ENCODE peak calls at places on chromosomes 16 and 17, in seven cellular contexts. R is Peyer's patch, Z is HCT116, X is esophagus muscularis mucosa, J is endothelial cell, G is fibroblast of lung, W is dorsolateral prefrontal cortex. N is an unnamed sample.

GRCh38 chr17:37489197-37490001 is at the start of gene DUSP14:
- DNase-seq in R (peak), Z (peak), X (no peak), J (peak), G (peak), W (peak), N (peak)

GRCh38 chr17:57975044-57975443 is 13.0 kb downstream of the VEZF1 start:
- DNase-seq in R (no peak), Z (no peak), X (no peak), J (no peak), G (peak), W (no peak), N (no peak)

GRCh38 chr16:66512589-66513404 is 37.1 kb downstream of the TK2 start:
- DNase-seq in R (peak), Z (no peak), X (no peak), J (no peak), G (peak), W (no peak), N (no peak)

GRCh38 chr17:39635614-39636176 is 1.2 kb upstream of the STARD3 start:
- DNase-seq in R (no peak), Z (no peak), X (no peak), J (no peak), G (no peak), W (no peak), N (no peak)

GRCh38 chr16:85640254-85640558 is 27.1 kb downstream of the GSE1 start:
- DNase-seq in R (no peak), Z (no peak), X (no peak), J (no peak), G (no peak), W (no peak), N (no peak)

GRCh38 chr16:57061084-57061905 is 31.1 kb upstream of the CPNE2 start:
- DNase-seq in R (no peak), Z (no peak), X (no peak), J (no peak), G (peak), W (no peak), N (no peak)

GRCh38 chr16:66520406-66521194 is 29.3 kb downstream of the TK2 start:
- DNase-seq in R (peak), Z (no peak), X (no peak), J (no peak), G (no peak), W (no peak), N (no peak)

GRCh38 chr17:80941171-80941570 is 50.5 kb upstream of the CHMP6 start:
- DNase-seq in R (no peak), Z (no peak), X (no peak), J (no peak), G (no peak), W (no peak), N (no peak)

GRCh38 chr17:65017375-65017774 is 39.2 kb downstream of the GNA13 start:
- DNase-seq in R (no peak), Z (no peak), X (no peak), J (no peak), G (peak), W (no peak), N (no peak)

GRCh38 chr17:28938552-28938951 is 12.8 kb downstream of the PHF12 start:
- DNase-seq in R (no peak), Z (no peak), X (no peak), J (no peak), G (no peak), W (peak), N (no peak)

GRCh38 chr17:2337152-2337810 is at the start of gene SGSM2:
- DNase-seq in R (peak), Z (no peak), X (no peak), J (peak), G (peak), W (no peak), N (peak)

GRCh38 chr17:76071497-76072148 is 694 bp downstream of the SRP68 start:
- DNase-seq in R (no peak), Z (no peak), X (no peak), J (no peak), G (no peak), W (no peak), N (peak)

GRCh38 chr17:34391241-34391640 is 28.2 kb upstream of the CCL1 start:
- DNase-seq in R (no peak), Z (no peak), X (no peak), J (no peak), G (no peak), W (no peak), N (peak)

GRCh38 chr17:50916026-50916707 is 50.0 kb upstream of the TOB1 start:
- DNase-seq in R (no peak), Z (no peak), X (no peak), J (no peak), G (no peak), W (no peak), N (no peak)

GRCh38 chr16:66991545-66992077 is 3.2 kb downstream of the CES4A start:
- DNase-seq in R (no peak), Z (no peak), X (no peak), J (no peak), G (no peak), W (no peak), N (no peak)

GRCh38 chr16:50152386-50152806 is 710 bp upstream of the TENT4B start:
- DNase-seq in R (peak), Z (no peak), X (no peak), J (no peak), G (peak), W (peak), N (peak)

GRCh38 chr16:50144211-50144610 is 8.9 kb upstream of the TENT4B start:
- DNase-seq in R (no peak), Z (no peak), X (no peak), J (no peak), G (no peak), W (no peak), N (no peak)

GRCh38 chr16:50151744-50152143 is 1.4 kb upstream of the TENT4B start:
- DNase-seq in R (no peak), Z (no peak), X (no peak), J (no peak), G (no peak), W (no peak), N (peak)

GRCh38 chr16:50151322-50151721 is 1.8 kb upstream of the TENT4B start:
- DNase-seq in R (no peak), Z (no peak), X (no peak), J (no peak), G (no peak), W (no peak), N (no peak)

GRCh38 chr16:50146479-50147435 is 6.3 kb upstream of the TENT4B start:
- DNase-seq in R (no peak), Z (no peak), X (no peak), J (no peak), G (peak), W (no peak), N (no peak)
- TF ChIP-seq CTCF in R (no peak), Z (no peak), X (no peak), J (no peak), G (no peak), W (no peak), N (no peak)

DNA sequence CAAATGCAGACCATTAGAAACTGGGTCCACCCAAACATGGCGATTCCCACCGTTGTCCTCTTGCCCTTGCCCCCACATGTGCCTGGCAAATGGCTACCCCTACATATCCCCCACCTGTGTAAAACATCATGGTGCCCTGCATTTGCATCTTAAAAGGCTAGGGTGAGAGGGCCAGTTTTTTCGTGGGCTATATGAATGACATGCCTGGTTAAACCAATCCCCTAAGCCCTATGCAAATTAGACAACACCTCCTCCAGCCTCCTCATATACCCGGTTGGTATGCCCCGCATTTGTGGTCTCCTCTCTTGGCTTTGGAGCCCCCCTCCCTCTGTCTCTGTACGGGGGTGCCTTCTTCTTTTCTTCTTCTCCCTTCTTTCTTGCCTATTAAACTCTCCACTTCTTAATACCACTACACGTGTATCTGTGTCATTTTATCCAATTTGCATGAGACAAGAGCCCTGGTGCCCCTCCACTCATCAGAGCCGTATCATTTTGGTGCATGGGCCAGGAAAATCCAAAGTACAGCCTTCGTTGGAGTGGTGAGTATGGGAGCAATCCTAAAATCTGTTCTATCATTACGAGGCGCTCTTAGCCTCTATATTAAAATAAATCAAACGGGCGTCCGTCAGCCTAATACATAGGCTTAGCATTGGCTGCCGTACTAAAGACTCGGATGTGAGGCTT is 30.1 kb downstream of the QPRT start:
- DNase-seq in R (no peak), Z (no peak), X (no peak), J (no peak), G (no peak), W (no peak), N (no peak)
- TF ChIP-seq CTCF in R (no peak), Z (no peak), X (no peak), J (no peak), G (no peak), W (no peak), N (no peak)

GRCh38 chr16:287298-287811 is 4.4 kb downstream of the PDIA2 start:
- DNase-seq in R (no peak), Z (no peak), X (no peak), J (no peak), G (no peak), W (no peak), N (no peak)
- TF ChIP-seq CTCF in R (peak), Z (no peak), X (no peak), J (no peak), G (no peak), W (no peak), N (no peak)

DNA sequence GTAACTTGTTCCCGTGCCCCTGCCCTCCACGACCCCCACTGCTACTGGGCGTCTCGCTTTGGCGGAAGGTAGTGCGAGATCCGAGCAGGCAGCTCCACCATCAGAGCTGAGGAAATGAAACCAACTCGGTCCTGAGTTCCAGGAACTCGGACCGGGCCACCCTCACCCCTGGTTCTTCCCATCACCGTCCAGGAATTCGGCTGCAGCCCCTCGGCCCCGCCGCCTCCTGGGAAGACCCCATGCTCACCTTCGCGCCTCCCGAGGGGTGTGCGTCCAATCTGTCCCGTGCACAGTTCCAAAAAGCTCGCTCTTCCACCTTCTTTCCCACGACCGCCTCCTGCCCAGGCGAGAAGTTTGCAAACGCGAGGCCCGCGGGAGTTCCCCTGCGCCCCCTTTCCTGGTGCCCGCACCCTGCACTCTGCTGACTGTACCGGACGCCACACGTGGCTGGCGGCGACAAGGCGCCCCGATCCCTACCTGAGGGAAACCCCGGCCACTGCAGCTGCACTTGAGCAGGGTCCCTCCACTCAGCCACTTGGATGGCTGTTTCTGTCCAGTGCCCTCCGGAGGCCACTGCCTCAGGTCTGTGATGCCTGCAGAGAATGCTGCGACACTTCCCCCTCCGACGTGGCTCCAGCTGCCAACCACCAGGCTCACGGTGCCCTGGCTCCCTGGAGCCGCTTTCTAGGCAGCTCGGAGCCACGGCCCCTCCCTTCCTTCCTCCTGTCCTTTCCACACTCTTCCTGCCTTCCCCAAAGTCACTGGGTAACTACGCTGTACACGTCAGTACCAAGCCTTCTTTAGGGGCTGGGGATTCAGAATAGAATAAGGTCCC is at the start of gene MLKL:
- DNase-seq in R (peak), Z (peak), X (no peak), J (peak), G (peak), W (no peak), N (peak)
- TF ChIP-seq CTCF in R (peak), Z (no peak), X (no peak), J (no peak), G (no peak), W (no peak), N (no peak)

GRCh38 chr16:11215935-11216556 is 40.0 kb downstream of the SOCS1 start:
- DNase-seq in R (no peak), Z (no peak), X (no peak), J (no peak), G (no peak), W (no peak), N (no peak)

GRCh38 chr16:11213799-11214198 is 42.2 kb downstream of the SOCS1 start:
- DNase-seq in R (no peak), Z (no peak), X (no peak), J (no peak), G (no peak), W (no peak), N (no peak)

GRCh38 chr16:11219188-11219587 is 36.8 kb downstream of the SOCS1 start:
- DNase-seq in R (no peak), Z (no peak), X (no peak), J (no peak), G (no peak), W (no peak), N (no peak)

GRCh38 chr16:11217651-11218323 is 38.2 kb downstream of the SOCS1 start:
- DNase-seq in R (no peak), Z (no peak), X (no peak), J (no peak), G (no peak), W (no peak), N (no peak)

GRCh38 chr16:11218324-11218962 is 37.6 kb downstream of the SOCS1 start:
- DNase-seq in R (no peak), Z (no peak), X (no peak), J (no peak), G (peak), W (no peak), N (no peak)
- TF ChIP-seq CTCF in R (peak), Z (no peak), X (no peak), J (peak), G (peak), W (no peak), N (peak)

GRCh38 chr17:10628756-10629155 is 28.4 kb downstream of the MYH3 start:
- DNase-seq in R (no peak), Z (no peak), X (no peak), J (peak), G (no peak), W (no peak), N (no peak)
- TF ChIP-seq CTCF in R (no peak), Z (peak), X (no peak), J (peak), G (peak), W (no peak), N (peak)

DNA sequence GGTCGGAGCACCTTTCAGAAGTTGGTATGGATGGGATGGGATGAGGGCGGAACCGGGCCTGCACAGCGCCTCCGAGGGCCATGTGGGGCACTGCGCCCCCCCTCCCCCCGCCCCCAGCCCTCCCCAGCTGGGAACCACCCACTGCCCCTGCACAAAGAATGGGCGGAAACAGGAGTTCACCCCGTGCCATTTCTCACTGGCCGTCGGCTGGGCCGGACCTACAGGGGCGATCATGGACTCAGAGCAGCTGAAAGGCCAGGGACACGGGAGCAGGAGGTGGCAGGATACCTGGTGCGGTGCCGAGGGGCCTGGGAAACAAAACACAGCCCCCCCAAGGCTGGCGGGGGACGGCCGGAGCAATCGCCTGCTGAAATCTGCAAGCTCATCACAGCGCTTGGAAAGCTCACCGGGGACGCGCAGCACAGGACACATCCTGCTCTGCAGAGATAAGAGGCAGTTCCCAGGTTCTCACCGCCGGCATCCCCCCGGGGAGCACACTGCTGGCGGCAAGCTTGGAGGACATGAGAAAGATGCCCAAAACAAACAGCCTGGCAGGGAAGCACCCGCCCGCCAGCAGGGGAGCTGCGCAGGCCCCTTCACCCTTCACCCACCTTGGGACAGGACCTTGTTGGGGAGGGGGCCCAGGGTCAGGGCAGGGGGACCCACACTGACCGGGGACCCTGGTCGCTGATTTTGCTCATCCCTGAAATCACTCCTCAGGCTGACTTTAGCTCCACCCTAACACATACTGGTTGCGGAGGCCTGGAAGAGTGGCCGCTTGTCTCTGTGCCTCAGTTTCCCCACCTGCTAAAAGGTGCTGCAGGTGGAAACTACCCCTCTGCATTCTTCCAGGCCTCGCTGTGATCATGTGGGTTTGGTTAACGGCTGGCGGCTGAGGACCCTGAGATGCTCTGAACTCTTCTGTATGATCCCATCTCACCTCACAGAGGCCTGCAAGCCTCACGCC is 263.9 kb downstream of the C16orf95 start:
- DNase-seq in R (no peak), Z (no peak), X (no peak), J (peak), G (no peak), W (no peak), N (no peak)
- TF ChIP-seq CTCF in R (no peak), Z (no peak), X (no peak), J (peak), G (peak), W (no peak), N (no peak)

GRCh38 chr16:14249291-14250032 is 178.3 kb downstream of the MRTFB start:
- DNase-seq in R (peak), Z (peak), X (peak), J (peak), G (peak), W (peak), N (peak)
- TF ChIP-seq CTCF in R (peak), Z (peak), X (peak), J (peak), G (peak), W (peak), N (peak)

GRCh38 chr16:13438064-13438463 is 481.9 kb upstream of the ERCC4 start:
- DNase-seq in R (no peak), Z (no peak), X (no peak), J (no peak), G (no peak), W (no peak), N (peak)

GRCh38 chr16:13435415-13435814 is 484.5 kb upstream of the ERCC4 start:
- DNase-seq in R (no peak), Z (no peak), X (no peak), J (no peak), G (no peak), W (no peak), N (no peak)

GRCh38 chr16:13439766-13440165 is 480.2 kb upstream of the ERCC4 start:
- DNase-seq in R (no peak), Z (no peak), X (no peak), J (no peak), G (no peak), W (no peak), N (no peak)

GRCh38 chr16:13436641-13437423 is 483.1 kb upstream of the ERCC4 start:
- DNase-seq in R (no peak), Z (no peak), X (no peak), J (no peak), G (peak), W (no peak), N (peak)

GRCh38 chr16:13435873-13436474 is 484.0 kb upstream of the ERCC4 start:
- DNase-seq in R (no peak), Z (no peak), X (no peak), J (peak), G (no peak), W (no peak), N (peak)
- TF ChIP-seq CTCF in R (no peak), Z (no peak), X (no peak), J (no peak), G (no peak), W (no peak), N (peak)

DNA sequence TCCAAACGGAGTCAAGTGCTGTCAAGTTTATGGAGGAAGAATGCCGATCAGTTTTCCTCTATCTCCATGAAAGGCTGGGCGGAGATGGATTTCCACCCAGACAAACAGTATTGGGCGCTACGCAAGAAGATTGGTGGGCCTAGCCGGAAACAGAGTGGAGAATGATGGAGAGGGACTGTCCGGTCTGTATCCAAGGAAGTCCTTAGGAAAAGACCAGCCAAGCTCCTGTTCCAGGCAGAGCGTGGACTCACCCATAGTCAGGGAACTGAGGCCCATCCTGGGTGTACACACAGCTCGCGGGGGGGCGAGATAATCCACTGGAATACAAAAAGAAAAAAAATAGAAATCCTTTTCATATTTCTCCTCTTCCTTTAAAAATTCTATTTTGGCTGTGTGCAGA is 1.5 kb upstream of the ABCC12 start:
- DNase-seq in R (no peak), Z (no peak), X (no peak), J (no peak), G (no peak), W (no peak), N (no peak)
- TF ChIP-seq CTCF in R (no peak), Z (no peak), X (no peak), J (no peak), G (no peak), W (no peak), N (no peak)

N was measured in GM12865.